ENCODE peak calls at places on chromosomes 6 and 20, in eight cellular contexts. I, K, T, E, R, Y, L and C are unnamed samples. For H3K4me1, the result is how much of the 10 kb centered on the place peaks cover.

GRCh38 chr6:136365781-136366354 is 76.2 kb upstream of the BCLAF1 start:
- DNase-seq in T (peak), R (no peak), I (no peak), L (no peak), Y (peak), K (no peak), E (no peak), C (peak)

GRCh38 chr6:34602318-34603111 is 46.4 kb upstream of the SPDEF start:
- DNase-seq in Y (peak), L (no peak), T (no peak), K (no peak), R (no peak), E (no peak), I (no peak), C (no peak)

GRCh38 chr6:26196846-26197683 is 109.8 kb downstream of the HFE start:
- DNase-seq in R (peak), E (peak), K (peak), L (no peak), Y (peak), T (peak), I (peak), C (peak)

GRCh38 chr20:9088556-9088955 is 19.7 kb downstream of the PLCB4 start:
- DNase-seq in K (no peak), I (no peak), E (no peak), T (no peak), R (no peak), L (no peak), Y (no peak), C (no peak)

GRCh38 chr6:147040521-147040920 is 163.7 kb upstream of the STXBP5 start:
- DNase-seq in Y (no peak), L (no peak), E (no peak), K (no peak), T (no peak), I (no peak), R (no peak), C (no peak)

GRCh38 chr6:148445620-148446019 is 103.0 kb downstream of the SASH1 start:
- DNase-seq in K (no peak), I (no peak), L (no peak), R (no peak), E (no peak), T (no peak), Y (no peak), C (no peak)

GRCh38 chr6:3489032-3489757 is 32.3 kb upstream of the SLC22A23 start:
- DNase-seq in K (no peak), L (peak), Y (no peak), R (no peak), E (no peak), T (no peak), I (no peak), C (no peak)

GRCh38 chr20:11101243-11101642 is 427.4 kb upstream of the JAG1 start:
- DNase-seq in T (no peak), R (no peak), L (no peak), E (no peak), Y (no peak), K (no peak), I (no peak), C (no peak)

GRCh38 chr6:67717281-67717680 is 917.8 kb upstream of the ADGRB3 start:
- DNase-seq in E (no peak), T (no peak), R (no peak), L (no peak), I (no peak), K (no peak), Y (no peak), C (no peak)

GRCh38 chr20:16049478-16050093 is 523.7 kb downstream of the KIF16B start:
- DNase-seq in T (no peak), L (no peak), R (no peak), E (no peak), I (no peak), K (no peak), Y (no peak), C (no peak)

GRCh38 chr20:59082077-59082740 is 39.6 kb upstream of the PRELID3B start:
- DNase-seq in L (peak), K (no peak), T (peak), E (no peak), R (peak), I (no peak), Y (no peak), C (no peak)

GRCh38 chr6:28808383-28808782 is 115.4 kb downstream of the TRIM27 start:
- DNase-seq in R (no peak), L (no peak), E (no peak), T (no peak), I (no peak), Y (no peak), K (no peak), C (no peak)

GRCh38 chr6:163001341-163001740 is 273.6 kb downstream of the PACRG start:
- DNase-seq in Y (no peak), T (no peak), I (no peak), E (no peak), L (no peak), K (no peak), R (no peak), C (no peak)

GRCh38 chr6:57013501-57013900 is 33.0 kb upstream of the KIAA1586 start:
- DNase-seq in K (no peak), Y (no peak), E (no peak), T (no peak), R (no peak), I (no peak), L (no peak), C (no peak)

GRCh38 chr6:136593748-136594490 is 43.7 kb upstream of the MAP7 start:
- DNase-seq in L (peak), K (no peak), Y (peak), R (peak), T (peak), E (peak), I (peak), C (no peak)

GRCh38 chr20:57048027-57048869 is 218.2 kb downstream of the BMP7 start:
- DNase-seq in K (no peak), Y (peak), E (no peak), L (peak), T (peak), R (no peak), I (no peak), C (no peak)

GRCh38 chr6:170443151-170443662 is 109.9 kb downstream of the PSMB1 start:
- DNase-seq in T (no peak), R (no peak), I (no peak), K (no peak), L (no peak), E (no peak), Y (no peak), C (no peak)

GRCh38 chr6:29824144-29824543 is 3.5 kb upstream of the HLA-G start:
- DNase-seq in L (no peak), T (no peak), E (no peak), K (no peak), Y (no peak), R (no peak), I (no peak), C (no peak)

GRCh38 chr6:150934380-150934779 is 68.9 kb downstream of the MTHFD1L start:
- DNase-seq in L (peak), T (no peak), Y (no peak), E (no peak), I (no peak), K (no peak), R (no peak), C (no peak)

GRCh38 chr20:38692436-38693411 is 31.6 kb upstream of the SLC32A1 start:
- DNase-seq in T (peak), E (peak), L (peak), R (peak), I (peak), K (peak), Y (peak), C (no peak)

GRCh38 chr6:151616091-151616513 is 122.3 kb downstream of the CCDC170 start:
- DNase-seq in R (no peak), E (no peak), T (no peak), I (no peak), Y (no peak), K (no peak), L (no peak), C (no peak)

GRCh38 chr6:131101911-131102680 is 33.2 kb upstream of the AKAP7 start:
- DNase-seq in E (no peak), Y (no peak), K (no peak), I (no peak), T (no peak), R (no peak), L (peak), C (no peak)

GRCh38 chr6:137846772-137847313 is 20.2 kb upstream of the TNFAIP3 start:
- DNase-seq in T (no peak), L (no peak), Y (peak), I (no peak), E (no peak), K (no peak), R (no peak), C (peak)

GRCh38 chr6:31632279-31632946 is 11.9 kb downstream of the PRRC2A start:
- DNase-seq in K (no peak), T (no peak), E (no peak), Y (no peak), R (no peak), L (no peak), I (no peak), C (no peak)
- H3K4me3 ChIP-seq in K (no peak), T (no peak), E (no peak), Y (no peak), R (no peak), L (no peak), I (no peak), C (no peak)

GRCh38 chr20:17965042-17965697 is 3.4 kb downstream of the SNX5 start:
- DNase-seq in E (no peak), L (no peak), R (no peak), I (no peak), Y (no peak), K (no peak), T (no peak), C (no peak)
- H3K4me1 ChIP-seq in E (half or more), L (half or more), R (half or more), I (half or more), Y (half or more), K (under half), T (half or more), C (half or more)

GRCh38 chr20:36236786-36237121 is 476 bp downstream of the AAR2 start:
- DNase-seq in T (no peak), R (no peak), E (peak), L (no peak), K (no peak), I (no peak), Y (no peak), C (no peak)

GRCh38 chr20:36238760-36239159 is 2.5 kb downstream of the AAR2 start:
- DNase-seq in T (no peak), R (no peak), E (no peak), I (no peak), L (no peak), K (no peak), Y (no peak), C (no peak)

GRCh38 chr20:36235892-36236785 is at the start of gene AAR2:
- DNase-seq in T (peak), I (peak), R (peak), L (peak), E (peak), K (peak), Y (peak), C (peak)

GRCh38 chr20:36238153-36238552 is 1.9 kb downstream of the AAR2 start:
- DNase-seq in K (no peak), T (no peak), L (no peak), E (no peak), R (no peak), I (no peak), Y (no peak), C (no peak)

DNA sequence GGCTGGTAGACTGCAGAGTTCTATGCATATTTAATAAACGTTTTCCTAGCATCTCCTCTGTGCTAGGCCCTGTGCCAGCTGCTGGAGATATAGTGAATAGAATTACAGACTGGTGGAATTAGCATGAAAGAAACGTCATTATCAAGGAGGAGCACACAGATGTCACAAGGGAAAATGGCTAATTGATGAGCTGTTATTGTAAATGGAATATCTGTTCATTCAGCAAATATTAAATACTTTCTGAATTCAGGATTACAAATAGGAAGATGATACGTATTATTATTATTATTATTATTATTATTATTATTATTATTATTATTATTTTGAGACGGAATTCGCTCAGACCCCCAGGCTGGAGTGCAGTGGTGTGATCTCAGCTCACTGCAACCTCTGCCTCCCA is 1.2 kb downstream of the AAR2 start:
- DNase-seq in E (no peak), L (no peak), K (no peak), I (no peak), Y (no peak), T (no peak), R (no peak), C (no peak)
- H3K4me3 ChIP-seq in E (peak), L (peak), K (peak), I (peak), Y (peak), T (peak), R (peak), C (peak)

GRCh38 chr6:42689371-42689770 is 33.0 kb downstream of the PRPH2 start:
- DNase-seq in K (no peak), Y (no peak), E (no peak), L (no peak), R (no peak), T (no peak), I (no peak), C (no peak)

GRCh38 chr6:42693725-42694323 is 28.6 kb downstream of the PRPH2 start:
- DNase-seq in I (no peak), L (no peak), K (no peak), Y (no peak), R (no peak), E (peak), T (peak), C (no peak)

GRCh38 chr6:42690872-42691271 is 31.5 kb downstream of the PRPH2 start:
- DNase-seq in L (no peak), I (no peak), E (no peak), T (no peak), K (no peak), R (no peak), Y (no peak), C (no peak)

GRCh38 chr6:42692151-42692911 is 30.1 kb downstream of the PRPH2 start:
- DNase-seq in I (no peak), K (no peak), E (no peak), L (no peak), R (peak), T (no peak), Y (no peak), C (no peak)

GRCh38 chr6:42690151-42690702 is 32.2 kb downstream of the PRPH2 start:
- DNase-seq in I (no peak), E (no peak), Y (no peak), K (no peak), R (no peak), T (no peak), L (no peak), C (no peak)
- H3K4me1 ChIP-seq in I (under half), E (under half), Y (under half), K (under half), R (under half), T (under half), L (under half), C (half or more)

GRCh38 chr6:53299331-53299835 is 49.4 kb downstream of the ELOVL5 start:
- DNase-seq in R (no peak), T (no peak), E (no peak), K (no peak), L (no peak), Y (no peak), I (no peak), C (no peak)

GRCh38 chr6:53306819-53307347 is 41.9 kb downstream of the ELOVL5 start:
- DNase-seq in L (peak), I (no peak), R (no peak), Y (no peak), E (peak), T (no peak), K (no peak), C (no peak)

GRCh38 chr6:53300656-53301551 is 47.8 kb downstream of the ELOVL5 start:
- DNase-seq in I (peak), L (no peak), T (no peak), K (no peak), Y (no peak), R (no peak), E (no peak), C (no peak)

GRCh38 chr6:53302678-53303360 is 45.9 kb downstream of the ELOVL5 start:
- DNase-seq in K (no peak), E (peak), R (no peak), L (peak), T (no peak), I (no peak), Y (no peak), C (no peak)

GRCh38 chr6:53301801-53302537 is 46.8 kb downstream of the ELOVL5 start:
- DNase-seq in Y (no peak), R (no peak), L (no peak), I (no peak), K (no peak), E (no peak), T (no peak), C (no peak)
- H3K4me3 ChIP-seq in Y (no peak), R (no peak), L (no peak), I (no peak), K (no peak), E (peak), T (no peak), C (no peak)

GRCh38 chr20:37315293-37316110 is 26.0 kb downstream of the MANBAL start:
- DNase-seq in K (peak), R (no peak), T (peak), L (no peak), I (no peak), Y (peak), E (no peak), C (peak)
- H3K4me1 ChIP-seq in K (under half), R (under half), T (under half), L (under half), I (under half), Y (under half), E (under half), C (under half)

DNA sequence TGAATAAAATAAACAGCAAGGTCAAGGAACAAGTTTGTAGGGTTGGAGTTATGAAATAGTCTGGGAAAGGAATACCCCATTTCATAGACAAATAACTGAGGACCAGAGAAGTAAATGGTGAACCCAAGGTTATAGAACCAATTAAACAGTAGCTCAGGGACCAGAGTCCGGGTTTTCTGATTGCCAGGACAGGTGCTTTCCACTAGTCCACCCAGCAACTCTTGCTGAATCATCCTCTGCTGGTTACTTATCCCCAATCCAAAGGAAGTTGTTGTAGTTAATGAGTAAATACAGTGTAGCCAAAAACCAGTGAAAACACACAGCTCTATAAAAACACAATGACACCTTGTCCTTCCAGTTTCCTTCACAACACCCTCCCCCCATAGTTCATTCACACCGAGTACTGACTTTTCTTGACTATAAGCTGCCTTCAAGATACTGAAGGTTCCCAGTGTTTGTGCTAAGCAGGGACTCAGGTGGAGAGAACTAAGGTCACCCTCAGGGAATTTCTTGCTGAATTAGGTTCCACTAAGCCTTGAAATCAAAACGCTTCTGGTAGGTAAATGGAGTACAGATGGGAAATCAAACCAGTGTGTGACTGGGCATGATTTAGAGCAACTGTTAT is 717 bp upstream of the TINAG start:
- DNase-seq in K (no peak), T (no peak), Y (peak), L (peak), E (no peak), R (no peak), I (no peak), C (no peak)
- H3K4me3 ChIP-seq in K (no peak), T (no peak), Y (peak), L (no peak), E (no peak), R (no peak), I (no peak), C (no peak)